ENCODE peak calls at places on chromosomes 6 and 20, in eight cellular contexts. One of them, this sample, is unnamed.

GRCh38 chr20:1467355-1468116 is 887 bp upstream of the NSFL1C start:
- DNase-seq in stimulated activated CD8-positive, alpha-beta memory T cell treated with anti-CD3 and anti-CD28 coated beads, Interleukin-4, amount 100 ng/mL, for 1 hour: no peak
- DNase-seq in NCI-H2081: no peak
- DNase-seq in NCI-H226: no peak
- DNase-seq in cardiac fibroblast: no peak
- DNase-seq in stimulated activated CD4-positive, alpha-beta T cell treated with anti-CD3 and anti-CD28 coated beads, Interleukin-1b, Interleukin-23, amount 100 ng/mL, for 1 hour: no peak
- DNase-seq in iris pigment epithelial cell: no peak
- DNase-seq in GDM1: peak
- DNase-seq in this sample: no peak

GRCh38 chr20:4192378-4193048 is 177.2 kb upstream of the RNF24 start:
- DNase-seq in stimulated activated CD8-positive, alpha-beta memory T cell treated with anti-CD3 and anti-CD28 coated beads, Interleukin-4, amount 100 ng/mL, for 1 hour: no peak
- DNase-seq in NCI-H2081: no peak
- DNase-seq in NCI-H226: peak
- DNase-seq in cardiac fibroblast: peak
- DNase-seq in stimulated activated CD4-positive, alpha-beta T cell treated with anti-CD3 and anti-CD28 coated beads, Interleukin-1b, Interleukin-23, amount 100 ng/mL, for 1 hour: no peak
- DNase-seq in iris pigment epithelial cell: peak
- DNase-seq in GDM1: no peak
- DNase-seq in this sample: no peak

GRCh38 chr20:47760686-47761477 is 24.4 kb downstream of the SULF2 start:
- DNase-seq in stimulated activated CD8-positive, alpha-beta memory T cell treated with anti-CD3 and anti-CD28 coated beads, Interleukin-4, amount 100 ng/mL, for 1 hour: no peak
- DNase-seq in NCI-H2081: no peak
- DNase-seq in NCI-H226: no peak
- DNase-seq in cardiac fibroblast: no peak
- DNase-seq in stimulated activated CD4-positive, alpha-beta T cell treated with anti-CD3 and anti-CD28 coated beads, Interleukin-1b, Interleukin-23, amount 100 ng/mL, for 1 hour: no peak
- DNase-seq in iris pigment epithelial cell: no peak
- DNase-seq in GDM1: no peak
- DNase-seq in this sample: no peak

GRCh38 chr20:40502431-40502992 is 186.5 kb downstream of the MAFB start:
- DNase-seq in stimulated activated CD8-positive, alpha-beta memory T cell treated with anti-CD3 and anti-CD28 coated beads, Interleukin-4, amount 100 ng/mL, for 1 hour: no peak
- DNase-seq in NCI-H2081: no peak
- DNase-seq in NCI-H226: no peak
- DNase-seq in cardiac fibroblast: no peak
- DNase-seq in stimulated activated CD4-positive, alpha-beta T cell treated with anti-CD3 and anti-CD28 coated beads, Interleukin-1b, Interleukin-23, amount 100 ng/mL, for 1 hour: no peak
- DNase-seq in iris pigment epithelial cell: no peak
- DNase-seq in GDM1: no peak
- DNase-seq in this sample: no peak

GRCh38 chr20:58718729-58719128 is 26.1 kb downstream of the NPEPL1 start:
- DNase-seq in stimulated activated CD8-positive, alpha-beta memory T cell treated with anti-CD3 and anti-CD28 coated beads, Interleukin-4, amount 100 ng/mL, for 1 hour: no peak
- DNase-seq in NCI-H2081: no peak
- DNase-seq in NCI-H226: no peak
- DNase-seq in cardiac fibroblast: no peak
- DNase-seq in stimulated activated CD4-positive, alpha-beta T cell treated with anti-CD3 and anti-CD28 coated beads, Interleukin-1b, Interleukin-23, amount 100 ng/mL, for 1 hour: no peak
- DNase-seq in iris pigment epithelial cell: no peak
- DNase-seq in GDM1: no peak
- DNase-seq in this sample: no peak

GRCh38 chr6:68108243-68108835 is 526.7 kb upstream of the ADGRB3 start:
- DNase-seq in stimulated activated CD8-positive, alpha-beta memory T cell treated with anti-CD3 and anti-CD28 coated beads, Interleukin-4, amount 100 ng/mL, for 1 hour: no peak
- DNase-seq in NCI-H2081: no peak
- DNase-seq in NCI-H226: no peak
- DNase-seq in cardiac fibroblast: peak
- DNase-seq in stimulated activated CD4-positive, alpha-beta T cell treated with anti-CD3 and anti-CD28 coated beads, Interleukin-1b, Interleukin-23, amount 100 ng/mL, for 1 hour: no peak
- DNase-seq in iris pigment epithelial cell: peak
- DNase-seq in GDM1: no peak
- DNase-seq in this sample: no peak

GRCh38 chr6:89239338-89239737 is 22.2 kb upstream of the GABRR1 start:
- DNase-seq in stimulated activated CD8-positive, alpha-beta memory T cell treated with anti-CD3 and anti-CD28 coated beads, Interleukin-4, amount 100 ng/mL, for 1 hour: no peak
- DNase-seq in NCI-H2081: no peak
- DNase-seq in NCI-H226: no peak
- DNase-seq in cardiac fibroblast: no peak
- DNase-seq in stimulated activated CD4-positive, alpha-beta T cell treated with anti-CD3 and anti-CD28 coated beads, Interleukin-1b, Interleukin-23, amount 100 ng/mL, for 1 hour: no peak
- DNase-seq in iris pigment epithelial cell: peak
- DNase-seq in GDM1: peak
- DNase-seq in this sample: no peak

GRCh38 chr6:92507552-92507951 is 911.8 kb downstream of the EPHA7 start:
- DNase-seq in stimulated activated CD8-positive, alpha-beta memory T cell treated with anti-CD3 and anti-CD28 coated beads, Interleukin-4, amount 100 ng/mL, for 1 hour: no peak
- DNase-seq in NCI-H2081: no peak
- DNase-seq in NCI-H226: no peak
- DNase-seq in cardiac fibroblast: no peak
- DNase-seq in stimulated activated CD4-positive, alpha-beta T cell treated with anti-CD3 and anti-CD28 coated beads, Interleukin-1b, Interleukin-23, amount 100 ng/mL, for 1 hour: no peak
- DNase-seq in iris pigment epithelial cell: no peak
- DNase-seq in GDM1: no peak
- DNase-seq in this sample: no peak

GRCh38 chr6:47780510-47781356 is 1.1 kb upstream of the OPN5 start:
- DNase-seq in stimulated activated CD8-positive, alpha-beta memory T cell treated with anti-CD3 and anti-CD28 coated beads, Interleukin-4, amount 100 ng/mL, for 1 hour: no peak
- DNase-seq in NCI-H2081: peak
- DNase-seq in NCI-H226: peak
- DNase-seq in cardiac fibroblast: peak
- DNase-seq in stimulated activated CD4-positive, alpha-beta T cell treated with anti-CD3 and anti-CD28 coated beads, Interleukin-1b, Interleukin-23, amount 100 ng/mL, for 1 hour: no peak
- DNase-seq in iris pigment epithelial cell: peak
- DNase-seq in GDM1: peak
- DNase-seq in this sample: peak

GRCh38 chr6:101640131-101640530 is 246.6 kb downstream of the GRIK2 start:
- DNase-seq in stimulated activated CD8-positive, alpha-beta memory T cell treated with anti-CD3 and anti-CD28 coated beads, Interleukin-4, amount 100 ng/mL, for 1 hour: no peak
- DNase-seq in NCI-H2081: no peak
- DNase-seq in NCI-H226: peak
- DNase-seq in cardiac fibroblast: peak
- DNase-seq in stimulated activated CD4-positive, alpha-beta T cell treated with anti-CD3 and anti-CD28 coated beads, Interleukin-1b, Interleukin-23, amount 100 ng/mL, for 1 hour: no peak
- DNase-seq in iris pigment epithelial cell: peak
- DNase-seq in GDM1: no peak
- DNase-seq in this sample: no peak

GRCh38 chr6:135667694-135668455 is 170.3 kb upstream of the AHI1 start:
- DNase-seq in stimulated activated CD8-positive, alpha-beta memory T cell treated with anti-CD3 and anti-CD28 coated beads, Interleukin-4, amount 100 ng/mL, for 1 hour: no peak
- DNase-seq in NCI-H2081: peak
- DNase-seq in NCI-H226: peak
- DNase-seq in cardiac fibroblast: peak
- DNase-seq in stimulated activated CD4-positive, alpha-beta T cell treated with anti-CD3 and anti-CD28 coated beads, Interleukin-1b, Interleukin-23, amount 100 ng/mL, for 1 hour: no peak
- DNase-seq in iris pigment epithelial cell: peak
- DNase-seq in GDM1: no peak
- DNase-seq in this sample: peak

GRCh38 chr6:159174263-159174974 is 5.2 kb downstream of the FNDC1 start:
- DNase-seq in stimulated activated CD8-positive, alpha-beta memory T cell treated with anti-CD3 and anti-CD28 coated beads, Interleukin-4, amount 100 ng/mL, for 1 hour: peak
- DNase-seq in NCI-H2081: peak
- DNase-seq in NCI-H226: peak
- DNase-seq in cardiac fibroblast: peak
- DNase-seq in stimulated activated CD4-positive, alpha-beta T cell treated with anti-CD3 and anti-CD28 coated beads, Interleukin-1b, Interleukin-23, amount 100 ng/mL, for 1 hour: peak
- DNase-seq in iris pigment epithelial cell: peak
- DNase-seq in GDM1: peak
- DNase-seq in this sample: peak

GRCh38 chr6:38234141-38234540 is 405.6 kb downstream of the BTBD9 start:
- DNase-seq in stimulated activated CD8-positive, alpha-beta memory T cell treated with anti-CD3 and anti-CD28 coated beads, Interleukin-4, amount 100 ng/mL, for 1 hour: no peak
- DNase-seq in NCI-H2081: no peak
- DNase-seq in NCI-H226: no peak
- DNase-seq in cardiac fibroblast: no peak
- DNase-seq in stimulated activated CD4-positive, alpha-beta T cell treated with anti-CD3 and anti-CD28 coated beads, Interleukin-1b, Interleukin-23, amount 100 ng/mL, for 1 hour: no peak
- DNase-seq in iris pigment epithelial cell: no peak
- DNase-seq in GDM1: no peak
- DNase-seq in this sample: no peak

GRCh38 chr20:50867805-50868204 is 63.4 kb downstream of the ADNP start:
- DNase-seq in stimulated activated CD8-positive, alpha-beta memory T cell treated with anti-CD3 and anti-CD28 coated beads, Interleukin-4, amount 100 ng/mL, for 1 hour: no peak
- DNase-seq in NCI-H2081: no peak
- DNase-seq in NCI-H226: no peak
- DNase-seq in cardiac fibroblast: no peak
- DNase-seq in stimulated activated CD4-positive, alpha-beta T cell treated with anti-CD3 and anti-CD28 coated beads, Interleukin-1b, Interleukin-23, amount 100 ng/mL, for 1 hour: no peak
- DNase-seq in iris pigment epithelial cell: no peak
- DNase-seq in GDM1: no peak
- DNase-seq in this sample: no peak

GRCh38 chr6:80356000-80356399 is 249.5 kb downstream of the BCKDHB start:
- DNase-seq in stimulated activated CD8-positive, alpha-beta memory T cell treated with anti-CD3 and anti-CD28 coated beads, Interleukin-4, amount 100 ng/mL, for 1 hour: no peak
- DNase-seq in NCI-H2081: no peak
- DNase-seq in NCI-H226: no peak
- DNase-seq in cardiac fibroblast: no peak
- DNase-seq in stimulated activated CD4-positive, alpha-beta T cell treated with anti-CD3 and anti-CD28 coated beads, Interleukin-1b, Interleukin-23, amount 100 ng/mL, for 1 hour: no peak
- DNase-seq in iris pigment epithelial cell: no peak
- DNase-seq in GDM1: no peak
- DNase-seq in this sample: no peak

GRCh38 chr20:60815656-60816055 is 436.4 kb upstream of the CDH4 start:
- DNase-seq in stimulated activated CD8-positive, alpha-beta memory T cell treated with anti-CD3 and anti-CD28 coated beads, Interleukin-4, amount 100 ng/mL, for 1 hour: no peak
- DNase-seq in NCI-H2081: no peak
- DNase-seq in NCI-H226: no peak
- DNase-seq in cardiac fibroblast: no peak
- DNase-seq in stimulated activated CD4-positive, alpha-beta T cell treated with anti-CD3 and anti-CD28 coated beads, Interleukin-1b, Interleukin-23, amount 100 ng/mL, for 1 hour: no peak
- DNase-seq in iris pigment epithelial cell: no peak
- DNase-seq in GDM1: no peak
- DNase-seq in this sample: no peak

GRCh38 chr6:13177617-13178506 is 150.5 kb downstream of the TBC1D7 start:
- DNase-seq in stimulated activated CD8-positive, alpha-beta memory T cell treated with anti-CD3 and anti-CD28 coated beads, Interleukin-4, amount 100 ng/mL, for 1 hour: no peak
- DNase-seq in NCI-H2081: no peak
- DNase-seq in NCI-H226: no peak
- DNase-seq in cardiac fibroblast: no peak
- DNase-seq in stimulated activated CD4-positive, alpha-beta T cell treated with anti-CD3 and anti-CD28 coated beads, Interleukin-1b, Interleukin-23, amount 100 ng/mL, for 1 hour: no peak
- DNase-seq in iris pigment epithelial cell: no peak
- DNase-seq in GDM1: peak
- DNase-seq in this sample: no peak

GRCh38 chr6:14520029-14520428 is 402.5 kb downstream of the CD83 start:
- DNase-seq in stimulated activated CD8-positive, alpha-beta memory T cell treated with anti-CD3 and anti-CD28 coated beads, Interleukin-4, amount 100 ng/mL, for 1 hour: no peak
- DNase-seq in NCI-H2081: no peak
- DNase-seq in NCI-H226: no peak
- DNase-seq in cardiac fibroblast: no peak
- DNase-seq in stimulated activated CD4-positive, alpha-beta T cell treated with anti-CD3 and anti-CD28 coated beads, Interleukin-1b, Interleukin-23, amount 100 ng/mL, for 1 hour: no peak
- DNase-seq in iris pigment epithelial cell: no peak
- DNase-seq in GDM1: no peak
- DNase-seq in this sample: no peak

GRCh38 chr6:39865011-39865888 is 69.0 kb downstream of the MOCS1 start:
- DNase-seq in stimulated activated CD8-positive, alpha-beta memory T cell treated with anti-CD3 and anti-CD28 coated beads, Interleukin-4, amount 100 ng/mL, for 1 hour: peak
- DNase-seq in NCI-H2081: no peak
- DNase-seq in NCI-H226: peak
- DNase-seq in cardiac fibroblast: peak
- DNase-seq in stimulated activated CD4-positive, alpha-beta T cell treated with anti-CD3 and anti-CD28 coated beads, Interleukin-1b, Interleukin-23, amount 100 ng/mL, for 1 hour: peak
- DNase-seq in iris pigment epithelial cell: peak
- DNase-seq in GDM1: no peak
- DNase-seq in this sample: no peak

GRCh38 chr6:148577687-148578488 is 168.9 kb upstream of the UST start:
- DNase-seq in stimulated activated CD8-positive, alpha-beta memory T cell treated with anti-CD3 and anti-CD28 coated beads, Interleukin-4, amount 100 ng/mL, for 1 hour: no peak
- DNase-seq in NCI-H2081: peak
- DNase-seq in NCI-H226: no peak
- DNase-seq in cardiac fibroblast: peak
- DNase-seq in stimulated activated CD4-positive, alpha-beta T cell treated with anti-CD3 and anti-CD28 coated beads, Interleukin-1b, Interleukin-23, amount 100 ng/mL, for 1 hour: no peak
- DNase-seq in iris pigment epithelial cell: peak
- DNase-seq in GDM1: peak
- DNase-seq in this sample: peak

GRCh38 chr6:43865947-43866346 is 95.9 kb downstream of the VEGFA start:
- DNase-seq in stimulated activated CD8-positive, alpha-beta memory T cell treated with anti-CD3 and anti-CD28 coated beads, Interleukin-4, amount 100 ng/mL, for 1 hour: no peak
- DNase-seq in NCI-H2081: no peak
- DNase-seq in NCI-H226: no peak
- DNase-seq in cardiac fibroblast: no peak
- DNase-seq in stimulated activated CD4-positive, alpha-beta T cell treated with anti-CD3 and anti-CD28 coated beads, Interleukin-1b, Interleukin-23, amount 100 ng/mL, for 1 hour: no peak
- DNase-seq in iris pigment epithelial cell: peak
- DNase-seq in GDM1: no peak
- DNase-seq in this sample: no peak